ENCODE peak calls at places on chromosome 3, in six cellular contexts. D, R, F, Z, Y and U are unnamed samples.

GRCh38 chr3:5505997-5506396 is 318.5 kb downstream of the EDEM1 start:
- DNase-seq in D (no peak), R (no peak), F (no peak), Z (no peak), Y (no peak), U (no peak)

GRCh38 chr3:10304905-10305304 is 12.2 kb upstream of the GHRL start:
- DNase-seq in R (no peak), D (no peak), F (no peak), Y (no peak), Z (no peak), U (no peak)

GRCh38 chr3:38805765-38806386 is 10.1 kb downstream of the SCN10A start:
- DNase-seq in D (peak), R (peak), Z (peak), F (peak), Y (peak), U (no peak)

GRCh38 chr3:20125289-20125688 is 60.7 kb downstream of the SGO1 start:
- DNase-seq in D (no peak), Y (no peak), R (no peak), Z (no peak), F (no peak), U (no peak)

GRCh38 chr3:160577551-160578195 is 12.3 kb upstream of the KPNA4 start:
- DNase-seq in Y (no peak), D (no peak), R (peak), Z (peak), F (no peak), U (no peak)

GRCh38 chr3:51777985-51778384 is 1.1 kb downstream of the IQCF6 start:
- DNase-seq in Y (no peak), R (no peak), D (no peak), F (no peak), Z (no peak), U (peak)

GRCh38 chr3:59388555-59389280 is 338.9 kb upstream of the CFAP20DC start:
- DNase-seq in F (no peak), Y (no peak), D (peak), R (no peak), Z (no peak), U (no peak)

GRCh38 chr3:42665050-42665878 is 11.8 kb downstream of the ZBTB47 start:
- DNase-seq in Z (peak), F (no peak), R (no peak), D (no peak), Y (peak), U (no peak)

GRCh38 chr3:151766454-151766853 is 32.7 kb downstream of the AADACL2 start:
- DNase-seq in D (no peak), R (no peak), Y (no peak), F (no peak), Z (peak), U (no peak)

GRCh38 chr3:42698911-42699230 is 3.7 kb downstream of the HHATL start:
- DNase-seq in Z (no peak), D (peak), F (no peak), Y (no peak), R (no peak), U (peak)

GRCh38 chr3:46926039-46926438 is 48.5 kb downstream of the PTH1R start:
- DNase-seq in F (no peak), D (no peak), R (no peak), Z (peak), Y (no peak), U (no peak)

GRCh38 chr3:185504636-185505035 is 5.8 kb upstream of the TMEM41A start:
- DNase-seq in F (no peak), D (no peak), Z (no peak), R (no peak), Y (no peak), U (no peak)

GRCh38 chr3:158167737-158168469 is 58.0 kb downstream of the RSRC1 start:
- DNase-seq in R (no peak), F (peak), Z (peak), D (no peak), Y (no peak), U (no peak)

GRCh38 chr3:115803661-115804060 is 180.4 kb downstream of the GAP43 start:
- DNase-seq in R (no peak), F (no peak), Y (no peak), D (no peak), Z (no peak), U (no peak)

GRCh38 chr3:45035441-45036301 is 9.6 kb downstream of the CLEC3B start:
- DNase-seq in R (peak), Z (peak), D (no peak), Y (no peak), F (no peak), U (no peak)

GRCh38 chr3:169659858-169660614 is 3.5 kb downstream of the MECOM start:
- DNase-seq in Z (peak), F (no peak), D (no peak), R (peak), Y (no peak), U (no peak)

GRCh38 chr3:134325106-134325705 is 49.0 kb downstream of the AMOTL2 start:
- DNase-seq in F (no peak), Z (peak), R (no peak), Y (no peak), D (no peak), U (no peak)

GRCh38 chr3:89360155-89360554 is 252.7 kb downstream of the EPHA3 start:
- DNase-seq in F (no peak), Y (no peak), Z (peak), R (no peak), D (no peak), U (no peak)

GRCh38 chr3:16885948-16886683 is 1.4 kb downstream of the PLCL2 start:
- DNase-seq in F (no peak), D (peak), Z (peak), Y (no peak), R (no peak), U (no peak)

GRCh38 chr3:155639462-155640055 is 105.3 kb downstream of the PLCH1 start:
- DNase-seq in Y (no peak), R (no peak), Z (no peak), F (no peak), D (no peak), U (no peak)

GRCh38 chr3:165895919-165896318 is 58.7 kb upstream of the BCHE start:
- DNase-seq in D (peak), Z (peak), F (no peak), Y (no peak), R (peak), U (no peak)

GRCh38 chr3:107421170-107421792 is 44.0 kb downstream of the CCDC54 start:
- DNase-seq in Y (no peak), F (no peak), D (peak), Z (peak), R (peak), U (no peak)

GRCh38 chr3:127984241-127984975 is 67.8 kb upstream of the SEC61A1 start:
- DNase-seq in D (no peak), F (no peak), R (no peak), Z (peak), Y (no peak), U (no peak)

GRCh38 chr3:57158813-57159678 is 6.1 kb downstream of the IL17RD start:
- DNase-seq in Z (peak), F (no peak), R (peak), D (peak), Y (no peak), U (no peak)

GRCh38 chr3:58334013-58334321 is 1.3 kb downstream of the PXK start:
- DNase-seq in D (no peak), Z (no peak), Y (no peak), R (peak), F (no peak), U (no peak)

GRCh38 chr3:54570008-54570407 is 357.9 kb downstream of the LRTM1 start:
- DNase-seq in Z (no peak), D (no peak), R (no peak), Y (no peak), F (no peak), U (no peak)

GRCh38 chr3:194257916-194258668 is 93.0 kb downstream of the CPN2 start:
- DNase-seq in R (no peak), Z (no peak), D (no peak), F (no peak), Y (no peak), U (peak)

GRCh38 chr3:128486692-128487537 is 6.1 kb downstream of the GATA2 start:
- DNase-seq in Y (no peak), F (no peak), D (no peak), Z (peak), R (peak), U (no peak)